ENCODE peak calls at places on chromosomes 13 and 19, in six cellular contexts. I, P, K, J, O and E are unnamed samples.

GRCh38 chr13:113448545-113448884 is 4.8 kb downstream of the ADPRHL1 start:
- ATAC-seq in I (peak; percentile 1), P (no peak), K (peak; percentile 54), J (peak; percentile 41), O (peak; percentile 47), E (peak; percentile 22)

GRCh38 chr19:3034845-3035541 is 5.9 kb upstream of the TLE2 start:
- ATAC-seq in I (peak; percentile 9), P (no peak), K (no peak), J (no peak), O (no peak), E (peak; percentile 46)

GRCh38 chr19:3358919-3359849 is 7.2 kb upstream of the NFIC start:
- ATAC-seq in I (peak; percentile 24), P (peak; percentile 9), K (peak; percentile 49), J (peak; percentile 57), O (peak; percentile 43), E (peak; percentile 39)

GRCh38 chr13:93689333-93689732 is 462.7 kb downstream of the GPC6 start:
- ATAC-seq in I (no peak), P (no peak), K (no peak), J (no peak), O (no peak), E (no peak)

GRCh38 chr13:66159526-66159925 is 1070.6 kb downstream of the PCDH9 start:
- ATAC-seq in I (no peak), P (peak; percentile 36), K (no peak), J (no peak), O (no peak), E (no peak)

GRCh38 chr19:17454579-17454978 is 6.1 kb upstream of the TMEM221 start:
- ATAC-seq in I (no peak), P (no peak), K (no peak), J (no peak), O (peak; percentile 21), E (no peak)

GRCh38 chr13:83485101-83485500 is 397.2 kb downstream of the SLITRK1 start:
- ATAC-seq in I (no peak), P (no peak), K (no peak), J (no peak), O (no peak), E (no peak)

GRCh38 chr19:48728882-48729645 is 9.5 kb upstream of the MAMSTR start:
- ATAC-seq in I (no peak), P (no peak), K (no peak), J (no peak), O (peak; percentile 7), E (peak; percentile 41)

GRCh38 chr19:3575260-3575741 is 2.6 kb downstream of the HMG20B start:
- ATAC-seq in I (no peak), P (no peak), K (no peak), J (no peak), O (no peak), E (no peak)

GRCh38 chr13:86914757-86915156 is 756.4 kb upstream of the SLITRK5 start:
- ATAC-seq in I (no peak), P (no peak), K (no peak), J (no peak), O (no peak), E (no peak)

GRCh38 chr19:40756502-40757110 is 5.6 kb downstream of the SNRPA start:
- ATAC-seq in I (peak; percentile 62), P (no peak), K (no peak), J (no peak), O (no peak), E (peak; percentile 41)

GRCh38 chr13:40031031-40031430 is 375.6 kb downstream of the COG6 start:
- ATAC-seq in I (no peak), P (no peak), K (no peak), J (no peak), O (no peak), E (no peak)

GRCh38 chr13:37682496-37682895 is 83.9 kb upstream of the POSTN start:
- ATAC-seq in I (no peak), P (no peak), K (no peak), J (no peak), O (no peak), E (no peak)

GRCh38 chr19:437027-437426 is 23.8 kb downstream of the SHC2 start:
- ATAC-seq in I (no peak), P (no peak), K (no peak), J (no peak), O (no peak), E (no peak)

GRCh38 chr13:71786815-71787214 is 80.2 kb downstream of the DACH1 start:
- ATAC-seq in I (no peak), P (no peak), K (no peak), J (no peak), O (no peak), E (no peak)

GRCh38 chr19:20912973-20913372 is 10.1 kb upstream of the ZNF85 start:
- ATAC-seq in I (no peak), P (no peak), K (no peak), J (no peak), O (no peak), E (no peak)

GRCh38 chr13:60338754-60339153 is 58.3 kb upstream of the TDRD3 start:
- ATAC-seq in I (no peak), P (no peak), K (no peak), J (no peak), O (no peak), E (no peak)

GRCh38 chr13:31105020-31105800 is 56.5 kb downstream of the HSPH1 start:
- ATAC-seq in I (no peak), P (no peak), K (no peak), J (peak; percentile 30), O (no peak), E (no peak)

GRCh38 chr13:112908342-112908741 is 60.7 kb upstream of the MCF2L start:
- ATAC-seq in I (no peak), P (no peak), K (no peak), J (no peak), O (no peak), E (no peak)

GRCh38 chr19:47381653-47382279 is 32.7 kb downstream of the DHX34 start:
- ATAC-seq in I (no peak), P (no peak), K (no peak), J (no peak), O (no peak), E (peak; percentile 17)

GRCh38 chr13:109737046-109737573 is 49.3 kb downstream of the IRS2 start:
- ATAC-seq in I (no peak), P (no peak), K (no peak), J (no peak), O (peak; percentile 81), E (no peak)